ENCODE peak calls at places on chromosomes 11 and 22, in nine cellular contexts. G, R, P, B, Z, O, H, K and F are unnamed samples.

GRCh38 chr11:1089738-1090599 is 15.3 kb downstream of the MUC2 start:
- DNase-seq in P (no peak), Z (no peak), R (no peak), G (no peak), K (peak; percentile 68), O (no peak), B (no peak), H (no peak), F (no peak)

GRCh38 chr11:68297812-68298658 is 14.4 kb upstream of the LRP5 start:
- DNase-seq in R (peak; percentile 97), P (peak; percentile 88), K (peak; percentile 95), H (peak; percentile 81), B (peak; percentile 89), G (peak; percentile 83), Z (peak; percentile 34), O (peak; percentile 62), F (peak; percentile 88)

GRCh38 chr11:66107600-66108151 is 37.6 kb downstream of the PACS1 start:
- DNase-seq in R (no peak), K (no peak), B (no peak), G (no peak), P (no peak), Z (no peak), H (no peak), O (no peak), F (no peak)

GRCh38 chr11:111612211-111612610 is 10.0 kb downstream of the SIK2 start:
- DNase-seq in O (no peak), G (no peak), K (no peak), P (no peak), Z (no peak), H (no peak), B (no peak), R (no peak), F (no peak)

GRCh38 chr22:50243704-50244419 is 961 bp downstream of the TUBGCP6 start:
- DNase-seq in R (no peak), K (no peak), B (no peak), P (no peak), Z (peak; percentile 38), H (peak; percentile 47), G (no peak), O (no peak), F (no peak)

GRCh38 chr22:18156878-18157713 is 7.1 kb downstream of the USP18 start:
- DNase-seq in K (peak; percentile 67), H (peak; percentile 97), O (no peak), Z (no peak), B (peak; percentile 92), P (peak; percentile 90), G (peak; percentile 82), R (peak; percentile 97), F (peak; percentile 75)

GRCh38 chr11:93020248-93021088 is 51.0 kb downstream of the MTNR1B start:
- DNase-seq in R (no peak), G (no peak), B (peak; percentile 63), H (peak; percentile 61), P (no peak), O (no peak), K (no peak), Z (no peak), F (no peak)

GRCh38 chr22:38699784-38700183 is 959 bp downstream of the JOSD1 start:
- DNase-seq in O (no peak), B (no peak), K (no peak), G (no peak), P (no peak), Z (no peak), H (peak; percentile 23), R (no peak), F (peak; percentile 26)

GRCh38 chr11:117794144-117794543 is 2.9 kb downstream of the DSCAML1 start:
- DNase-seq in O (no peak), B (no peak), K (no peak), H (no peak), R (no peak), G (no peak), P (no peak), Z (no peak), F (no peak)

GRCh38 chr11:31640611-31641010 is 131.0 kb downstream of the ELP4 start:
- DNase-seq in P (no peak), R (no peak), O (no peak), G (no peak), B (peak; percentile 55), Z (no peak), K (no peak), H (no peak), F (no peak)

GRCh38 chr11:86153439-86153838 is 84.6 kb upstream of the PICALM start:
- DNase-seq in O (no peak), K (no peak), P (no peak), H (no peak), G (no peak), B (no peak), R (no peak), Z (no peak), F (no peak)

GRCh38 chr11:65822760-65823528 is 10.8 kb upstream of the SNX32 start:
- DNase-seq in B (no peak), K (no peak), R (no peak), O (no peak), P (no peak), G (no peak), H (no peak), Z (no peak), F (no peak)

GRCh38 chr11:112925516-112926310 is 35.5 kb upstream of the NCAM1 start:
- DNase-seq in B (no peak), P (no peak), H (no peak), R (no peak), O (no peak), K (no peak), Z (no peak), G (no peak), F (no peak)

GRCh38 chr11:2074266-2074825 is 64.8 kb downstream of the IGF2 start:
- DNase-seq in H (no peak), R (no peak), K (no peak), O (no peak), Z (no peak), P (no peak), B (no peak), G (no peak), F (no peak)

GRCh38 chr11:36421546-36422155 is 88.4 kb downstream of the TRAF6 start:
- DNase-seq in K (no peak), G (no peak), P (no peak), B (no peak), O (no peak), H (no peak), Z (no peak), R (no peak), F (no peak)

GRCh38 chr11:117750916-117751773 is 45.9 kb downstream of the DSCAML1 start:
- DNase-seq in O (no peak), R (no peak), H (no peak), K (peak; percentile 47), P (no peak), B (no peak), Z (no peak), G (no peak), F (no peak)

GRCh38 chr22:21642584-21643448 is 714 bp downstream of the SDF2L1 start:
- DNase-seq in O (peak; percentile 35), G (peak; percentile 33), R (peak; percentile 85), K (peak; percentile 87), H (peak; percentile 54), B (peak; percentile 88), P (peak; percentile 75), Z (no peak), F (peak; percentile 73)

GRCh38 chr22:44685384-44686056 is 16.5 kb upstream of the PRR5 start:
- DNase-seq in R (peak; percentile 56), K (peak; percentile 87), B (peak; percentile 90), P (no peak), H (peak; percentile 57), G (peak; percentile 36), O (peak; percentile 81), Z (peak; percentile 49), F (peak; percentile 85)

GRCh38 chr11:36091256-36091811 is 147.5 kb downstream of the LDLRAD3 start:
- DNase-seq in P (no peak), Z (no peak), B (peak; percentile 76), H (peak; percentile 73), O (no peak), R (no peak), K (no peak), G (no peak), F (peak; percentile 87)

GRCh38 chr11:10392680-10393079 is 62.4 kb upstream of the AMPD3 start:
- DNase-seq in P (no peak), R (no peak), Z (no peak), H (no peak), O (no peak), G (no peak), B (no peak), K (no peak), F (no peak)

GRCh38 chr22:48380016-48380665 is 1447.5 kb downstream of the BRD1 start:
- DNase-seq in K (peak; percentile 66), R (no peak), H (no peak), O (no peak), Z (no peak), P (no peak), G (no peak), B (peak; percentile 34), F (no peak)

GRCh38 chr22:30074994-30075393 is 5.3 kb upstream of the HORMAD2 start:
- DNase-seq in O (no peak), B (no peak), G (no peak), R (no peak), K (no peak), H (no peak), Z (no peak), P (no peak), F (no peak)

GRCh38 chr11:123233280-123233977 is 38.4 kb upstream of the CLMP start:
- DNase-seq in H (no peak), P (no peak), K (no peak), Z (no peak), B (no peak), R (no peak), G (no peak), O (no peak), F (no peak)

GRCh38 chr11:33172996-33173395 is 11.7 kb upstream of the CSTF3 start:
- DNase-seq in G (no peak), P (no peak), O (no peak), Z (no peak), B (peak; percentile 60), K (no peak), R (peak; percentile 43), H (no peak), F (no peak)

GRCh38 chr22:39714321-39714720 is 143.8 kb downstream of the CACNA1I start:
- DNase-seq in O (no peak), H (no peak), R (no peak), Z (no peak), K (peak; percentile 52), B (no peak), P (no peak), G (no peak), F (no peak)

GRCh38 chr11:101187748-101188147 is 58.1 kb upstream of the PGR start:
- DNase-seq in Z (no peak), B (no peak), R (no peak), O (no peak), P (no peak), K (no peak), G (no peak), H (no peak), F (no peak)

GRCh38 chr11:512895-513595 is 6.0 kb upstream of the RNH1 start:
- DNase-seq in O (no peak), P (no peak), R (no peak), H (no peak), K (no peak), B (no peak), G (no peak), Z (no peak), F (no peak)

GRCh38 chr11:96318399-96318798 is 24.6 kb downstream of the MAML2 start:
- DNase-seq in K (no peak), G (no peak), R (no peak), Z (no peak), O (no peak), P (no peak), B (no peak), H (no peak), F (no peak)

GRCh38 chr11:70522613-70523311 is 124.4 kb downstream of the CTTN start:
- DNase-seq in B (no peak), G (no peak), K (peak; percentile 59), P (no peak), Z (no peak), H (no peak), R (no peak), O (no peak), F (no peak)

GRCh38 chr11:78802058-78802633 is 227.5 kb upstream of the NARS2 start:
- DNase-seq in H (no peak), R (no peak), G (no peak), P (no peak), B (no peak), O (no peak), Z (no peak), K (no peak), F (no peak)

GRCh38 chr11:92123540-92123939 is 101.1 kb upstream of the FAT3 start:
- DNase-seq in Z (no peak), K (no peak), H (no peak), B (peak; percentile 59), P (no peak), G (no peak), O (no peak), R (no peak), F (no peak)